ENCODE peak calls at places on chromosomes 12 and 14, in four cellular contexts. L is uterus, P is Peyer's patch, T is psoas muscle. A is an unnamed sample.

GRCh38 chr12:101823891-101824290 is 6.9 kb downstream of the GNPTAB start:
- DNase-seq in L (peak), P (peak), T (peak), A (peak)

GRCh38 chr12:25785164-25785563 is 173.3 kb upstream of the RASSF8 start:
- DNase-seq in L (no peak), P (no peak), T (no peak), A (no peak)

GRCh38 chr12:111937429-111937828 is 75.5 kb downstream of the TMEM116 start:
- DNase-seq in L (no peak), P (no peak), T (no peak), A (no peak)

GRCh38 chr14:37194698-37195097 is 3.0 kb upstream of the MIPOL1 start:
- DNase-seq in L (no peak), P (no peak), T (no peak), A (no peak)

GRCh38 chr14:37580146-37580545 is 14.9 kb downstream of the FOXA1 start:
- DNase-seq in L (no peak), P (no peak), T (no peak), A (no peak)

GRCh38 chr12:57848208-57848607 is 1.7 kb upstream of the CTDSP2 start:
- DNase-seq in L (no peak), P (no peak), T (no peak), A (no peak)

GRCh38 chr14:21833836-21834235 is 160.2 kb upstream of the OR4E1 start:
- DNase-seq in L (no peak), P (no peak), T (no peak), A (no peak)

GRCh38 chr12:50103767-50104321 is at the start of gene GPD1:
- DNase-seq in L (peak), P (peak), T (peak), A (peak)

GRCh38 chr12:27822076-27822712 is 42.2 kb upstream of the MANSC4 start:
- DNase-seq in L (no peak), P (no peak), T (no peak), A (no peak)

GRCh38 chr12:190881-191280 is 23.1 kb downstream of the SLC6A12 start:
- DNase-seq in L (no peak), P (no peak), T (no peak), A (no peak)

GRCh38 chr14:58501214-58501816 is 73.8 kb downstream of the KIAA0586 start:
- DNase-seq in L (no peak), P (peak), T (no peak), A (no peak)

GRCh38 chr14:49975286-49975685 is 82.4 kb downstream of the ARF6 start:
- DNase-seq in L (no peak), P (peak), T (no peak), A (no peak)

GRCh38 chr14:81394739-81395138 is 5.4 kb downstream of the STON2 start:
- DNase-seq in L (no peak), P (no peak), T (no peak), A (no peak)

GRCh38 chr12:124768462-124769165 is 95.0 kb downstream of the SCARB1 start:
- DNase-seq in L (no peak), P (no peak), T (no peak), A (no peak)

GRCh38 chr12:46892887-46893286 is 67.1 kb upstream of the SLC38A4 start:
- DNase-seq in L (no peak), P (no peak), T (no peak), A (no peak)

DNA sequence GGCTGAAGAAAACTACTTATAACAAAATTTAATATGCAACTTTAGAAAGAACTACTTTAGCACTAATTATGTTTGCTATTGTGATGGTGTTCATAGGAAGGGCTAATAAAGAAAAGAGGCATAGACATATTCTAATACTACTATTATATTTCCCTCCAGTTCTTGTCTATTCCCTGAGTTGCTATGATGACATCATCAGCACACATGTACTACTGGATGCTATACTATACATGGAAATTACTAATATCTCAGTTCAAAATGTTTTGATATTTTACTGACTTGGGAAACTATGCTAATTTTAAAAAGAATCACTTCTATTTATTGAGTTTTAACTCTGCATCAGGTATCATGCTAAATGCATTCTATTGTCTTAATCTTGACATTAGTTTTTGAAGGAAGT is 101.6 kb downstream of the EPS8 start:
- DNase-seq in L (no peak), P (no peak), T (no peak), A (no peak)
- H3K4me3 ChIP-seq in L (no peak), P (no peak), T (no peak), A (no peak)

GRCh38 chr12:125949471-125949870 is 884.2 kb downstream of the AACS start:
- DNase-seq in L (no peak), P (no peak), T (no peak), A (no peak)

DNA sequence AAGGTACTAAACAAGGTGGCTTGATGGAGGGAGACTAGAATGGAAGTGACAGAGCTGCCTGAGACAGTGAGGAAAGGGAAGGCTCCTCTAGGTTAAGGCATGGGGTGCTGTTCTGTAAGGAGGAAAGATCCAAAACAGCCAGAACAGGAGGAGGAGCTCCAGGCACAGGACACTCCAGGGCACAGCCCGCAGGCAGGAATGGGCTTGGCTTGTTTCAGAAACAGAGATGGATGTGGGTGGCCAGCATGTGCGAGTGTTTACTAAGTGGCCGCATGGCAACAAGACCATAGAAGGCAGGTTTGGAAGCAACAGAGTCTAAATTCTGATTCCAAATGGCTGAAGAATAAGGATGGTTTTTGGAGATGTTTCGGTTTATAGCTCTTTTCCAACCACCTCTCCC is 889.1 kb downstream of the AACS start:
- DNase-seq in L (no peak), P (no peak), T (no peak), A (no peak)
- TF ChIP-seq CTCF in L (no peak), P (no peak), T (no peak), A (no peak)

GRCh38 chr12:116604883-116605641 is 45.9 kb downstream of the MAP1LC3B2 start:
- DNase-seq in L (peak), P (no peak), T (no peak), A (no peak)

GRCh38 chr12:116609236-116609635 is 50.1 kb downstream of the MAP1LC3B2 start:
- DNase-seq in L (no peak), P (no peak), T (no peak), A (no peak)

GRCh38 chr12:116607039-116607438 is 47.9 kb downstream of the MAP1LC3B2 start:
- DNase-seq in L (no peak), P (no peak), T (no peak), A (no peak)

GRCh38 chr12:116604151-116604550 is 45.0 kb downstream of the MAP1LC3B2 start:
- DNase-seq in L (peak), P (no peak), T (peak), A (no peak)

DNA sequence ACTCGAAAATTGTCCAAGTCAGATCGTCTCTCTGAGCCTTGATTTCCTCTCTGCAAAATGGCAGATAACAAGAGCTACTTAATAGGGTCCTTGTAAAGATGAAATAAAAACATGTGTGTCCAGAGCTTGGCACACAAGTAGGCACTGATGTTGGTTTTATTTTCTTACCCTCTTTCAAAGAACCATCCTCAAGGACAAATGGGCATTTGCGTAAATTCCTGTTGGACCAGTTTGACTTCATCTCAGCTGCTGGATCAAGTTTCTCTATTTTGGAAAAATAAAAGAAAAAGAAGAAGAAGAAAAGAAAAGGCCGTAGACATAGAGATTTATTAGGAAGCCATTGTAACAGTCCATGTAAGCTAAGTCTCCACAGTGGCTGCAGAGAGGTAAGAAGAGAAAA is 47.2 kb downstream of the MAP1LC3B2 start:
- DNase-seq in L (no peak), P (no peak), T (no peak), A (no peak)
- H3K27ac ChIP-seq in L (no peak), P (no peak), T (no peak), A (no peak)

DNA sequence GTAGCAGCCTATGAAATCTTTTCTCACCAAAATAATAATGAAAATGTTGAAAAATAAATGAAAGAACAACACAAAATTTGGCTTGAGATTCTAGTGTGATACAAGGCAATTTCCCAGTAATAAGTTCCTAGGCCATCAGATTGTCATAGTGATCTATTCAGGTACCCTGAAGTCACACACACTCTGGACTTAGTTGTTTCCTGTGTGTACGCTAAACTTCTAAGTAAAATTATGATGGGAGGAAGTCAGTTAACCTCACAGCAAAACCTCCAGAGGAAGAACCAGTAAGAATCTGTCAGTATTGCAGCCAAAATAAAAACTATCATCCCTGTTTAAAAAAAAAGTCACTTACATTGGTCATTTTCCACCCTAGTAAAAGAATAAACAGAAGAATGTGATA is 81.9 kb downstream of the DBX2 start:
- DNase-seq in L (no peak), P (no peak), T (no peak), A (no peak)
- H3K4me3 ChIP-seq in L (no peak), P (no peak), T (no peak), A (no peak)

GRCh38 chr12:2354151-2354991 is 301.6 kb downstream of the CACNA1C start:
- DNase-seq in L (no peak), P (no peak), T (no peak), A (no peak)
- TF ChIP-seq CTCF in L (no peak), P (no peak), T (peak), A (no peak)

A was measured in dorsolateral prefrontal cortex.